ENCODE peak calls at places on chromosomes 5 and 9, in ten cellular contexts. Z, Y, F, H, I, O, G, R, X and U are unnamed samples.

GRCh38 chr5:65796269-65796668 is 74.3 kb downstream of the NLN start:
- DNase-seq in Z (no peak), Y (no peak), F (peak), H (no peak), I (no peak), O (peak), G (no peak), R (no peak), X (peak), U (no peak)

GRCh38 chr5:14447958-14448881 is 133.4 kb upstream of the OTULINL start:
- DNase-seq in Z (no peak), Y (no peak), F (no peak), H (no peak), I (no peak), O (no peak), G (peak), R (no peak), X (no peak), U (no peak)

GRCh38 chr5:173736374-173736773 is 119.9 kb upstream of the BOD1 start:
- DNase-seq in Z (no peak), Y (peak), F (no peak), H (no peak), I (no peak), O (no peak), G (no peak), R (no peak), X (no peak), U (no peak)

GRCh38 chr5:135386096-135386495 is 12.9 kb downstream of the MACROH2A1 start:
- DNase-seq in Z (no peak), Y (no peak), F (peak), H (no peak), I (no peak), O (peak), G (no peak), R (no peak), X (peak), U (no peak)

GRCh38 chr5:111115229-111115628 is 23.1 kb downstream of the WDR36 start:
- DNase-seq in Z (no peak), Y (no peak), F (no peak), H (no peak), I (no peak), O (no peak), G (no peak), R (no peak), X (no peak), U (no peak)

GRCh38 chr9:115015018-115015635 is 84.7 kb upstream of the TNFSF8 start:
- DNase-seq in Z (peak), Y (peak), F (peak), H (peak), I (peak), O (peak), G (peak), R (peak), X (peak), U (no peak)

GRCh38 chr9:20570086-20570485 is 52.2 kb downstream of the MLLT3 start:
- DNase-seq in Z (no peak), Y (no peak), F (peak), H (no peak), I (no peak), O (peak), G (peak), R (no peak), X (no peak), U (no peak)

GRCh38 chr9:127567898-127568617 is 44.0 kb upstream of the STXBP1 start:
- DNase-seq in Z (peak), Y (no peak), F (no peak), H (no peak), I (no peak), O (no peak), G (no peak), R (no peak), X (no peak), U (no peak)

GRCh38 chr9:3549243-3549642 is 23.4 kb upstream of the RFX3 start:
- DNase-seq in Z (no peak), Y (no peak), F (no peak), H (no peak), I (no peak), O (no peak), G (no peak), R (no peak), X (no peak), U (no peak)

GRCh38 chr5:135008556-135008955 is 25.5 kb downstream of the PITX1 start:
- DNase-seq in Z (no peak), Y (no peak), F (no peak), H (no peak), I (no peak), O (no peak), G (no peak), R (no peak), X (no peak), U (no peak)

GRCh38 chr9:35729700-35730485 is 2.1 kb downstream of the TLN1 start:
- DNase-seq in Z (peak), Y (peak), F (peak), H (peak), I (peak), O (peak), G (peak), R (peak), X (peak), U (no peak)

GRCh38 chr9:784202-784601 is 57.3 kb upstream of the DMRT1 start:
- DNase-seq in Z (no peak), Y (no peak), F (peak), H (no peak), I (no peak), O (no peak), G (no peak), R (no peak), X (peak), U (no peak)

GRCh38 chr9:96025995-96026572 is 150.6 kb downstream of the ERCC6L2 start:
- DNase-seq in Z (peak), Y (no peak), F (no peak), H (peak), I (no peak), O (no peak), G (no peak), R (no peak), X (no peak), U (no peak)

GRCh38 chr5:147483961-147484707 is 25.7 kb downstream of the DPYSL3 start:
- DNase-seq in Z (no peak), Y (no peak), F (peak), H (no peak), I (no peak), O (no peak), G (peak), R (no peak), X (peak), U (no peak)

GRCh38 chr9:10586407-10586806 is 26.4 kb downstream of the PTPRD start:
- DNase-seq in Z (no peak), Y (no peak), F (no peak), H (no peak), I (no peak), O (no peak), G (no peak), R (no peak), X (peak), U (no peak)

GRCh38 chr5:34914671-34915138 is 599 bp downstream of the RAD1 start:
- DNase-seq in Z (no peak), Y (no peak), F (peak), H (no peak), I (no peak), O (peak), G (no peak), R (peak), X (no peak), U (no peak)

GRCh38 chr9:99095565-99095964 is 9.3 kb upstream of the TGFBR1 start:
- DNase-seq in Z (no peak), Y (no peak), F (no peak), H (no peak), I (no peak), O (no peak), G (no peak), R (no peak), X (no peak), U (no peak)

GRCh38 chr5:151799407-151799806 is 27.7 kb downstream of the G3BP1 start:
- DNase-seq in Z (no peak), Y (no peak), F (peak), H (no peak), I (no peak), O (peak), G (no peak), R (no peak), X (peak), U (no peak)

GRCh38 chr5:74581988-74582365 is 58.6 kb downstream of the ENC1 start:
- DNase-seq in Z (no peak), Y (no peak), F (no peak), H (no peak), I (no peak), O (peak), G (no peak), R (no peak), X (peak), U (no peak)

GRCh38 chr9:14251146-14252071 is 62.5 kb downstream of the NFIB start:
- DNase-seq in Z (peak), Y (peak), F (peak), H (no peak), I (peak), O (peak), G (peak), R (no peak), X (peak), U (peak)

GRCh38 chr9:76927540-76928240 is 21.8 kb upstream of the PRUNE2 start:
- DNase-seq in Z (no peak), Y (no peak), F (peak), H (no peak), I (no peak), O (peak), G (no peak), R (no peak), X (no peak), U (no peak)

GRCh38 chr5:171595401-171595800 is 176.0 kb downstream of the FGF18 start:
- DNase-seq in Z (no peak), Y (no peak), F (no peak), H (no peak), I (no peak), O (no peak), G (no peak), R (no peak), X (no peak), U (no peak)

GRCh38 chr9:13213337-13213736 is 66.2 kb downstream of the MPDZ start:
- DNase-seq in Z (no peak), Y (peak), F (peak), H (no peak), I (no peak), O (peak), G (peak), R (no peak), X (no peak), U (no peak)

GRCh38 chr5:157033071-157033583 is 25.8 kb downstream of the HAVCR1 start:
- DNase-seq in Z (no peak), Y (no peak), F (no peak), H (no peak), I (no peak), O (no peak), G (no peak), R (no peak), X (no peak), U (no peak)
- H2AFZ ChIP-seq in Z (no peak), Y (no peak), F (no peak), H (no peak), I (no peak), O (no peak), G (no peak), R (peak), X (no peak), U (no peak)

GRCh38 chr5:124743534-124744169 is 2.8 kb downstream of the ZNF608 start:
- DNase-seq in Z (peak), Y (no peak), F (no peak), H (no peak), I (no peak), O (no peak), G (no peak), R (peak), X (peak), U (no peak)
- H2AFZ ChIP-seq in Z (no peak), Y (no peak), F (peak), H (no peak), I (no peak), O (peak), G (no peak), R (peak), X (peak), U (no peak)

GRCh38 chr9:38067892-38068615 is 973 bp downstream of the SHB start:
- DNase-seq in Z (peak), Y (no peak), F (no peak), H (no peak), I (no peak), O (no peak), G (peak), R (no peak), X (no peak), U (no peak)

GRCh38 chr9:38068616-38068865 is 486 bp downstream of the SHB start:
- DNase-seq in Z (no peak), Y (no peak), F (peak), H (no peak), I (no peak), O (peak), G (peak), R (peak), X (peak), U (no peak)

GRCh38 chr9:38066167-38066906 is 2.7 kb downstream of the SHB start:
- DNase-seq in Z (peak), Y (no peak), F (no peak), H (no peak), I (no peak), O (peak), G (no peak), R (no peak), X (peak), U (no peak)

GRCh38 chr9:38067611-38067891 is 1.5 kb downstream of the SHB start:
- DNase-seq in Z (peak), Y (no peak), F (no peak), H (no peak), I (no peak), O (no peak), G (no peak), R (no peak), X (no peak), U (no peak)

DNA sequence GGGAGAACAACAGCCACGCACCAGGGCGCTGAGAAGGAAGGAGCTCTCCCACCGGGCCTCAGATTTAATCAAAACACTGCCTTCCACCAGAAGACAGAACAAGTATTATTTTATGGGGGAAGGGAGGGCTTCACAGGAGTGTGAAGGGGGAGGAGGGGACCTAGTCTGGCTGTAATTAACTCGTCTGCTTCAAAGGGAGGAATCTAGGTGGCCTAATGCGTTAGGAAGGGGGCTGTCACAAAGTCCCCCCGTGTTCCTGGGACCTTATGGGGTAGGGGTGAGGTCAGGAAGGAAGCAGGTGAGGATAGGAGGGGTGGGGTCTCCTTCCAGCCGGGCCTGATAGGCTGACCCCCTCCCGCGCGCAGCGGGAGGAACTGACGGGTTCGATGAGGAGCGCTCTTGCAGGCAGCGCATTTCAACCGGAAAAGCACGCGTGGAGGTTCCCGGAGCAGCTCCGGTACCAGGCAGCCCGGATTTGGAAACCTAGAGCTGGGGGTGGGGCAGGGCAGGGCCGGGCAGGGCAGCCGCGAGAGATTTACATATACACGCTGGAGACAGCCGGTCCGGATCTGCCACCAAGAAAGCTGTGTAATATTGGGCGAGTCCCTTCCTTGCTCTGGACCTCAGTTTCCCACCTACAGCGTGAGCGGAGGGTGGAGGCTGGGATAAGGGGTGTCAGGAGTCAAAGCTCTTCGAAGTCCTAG is 2.0 kb downstream of the SHB start:
- DNase-seq in Z (peak), Y (no peak), F (no peak), H (no peak), I (no peak), O (peak), G (peak), R (no peak), X (peak), U (no peak)
- H2AFZ ChIP-seq in Z (no peak), Y (no peak), F (peak), H (peak), I (no peak), O (no peak), G (no peak), R (no peak), X (peak), U (no peak)

GRCh38 chr5:125200842-125201373 is 454.5 kb upstream of the ZNF608 start:
- DNase-seq in Z (no peak), Y (no peak), F (no peak), H (no peak), I (no peak), O (no peak), G (no peak), R (peak), X (no peak), U (no peak)

GRCh38 chr5:125198270-125198974 is 452.0 kb upstream of the ZNF608 start:
- DNase-seq in Z (peak), Y (no peak), F (peak), H (no peak), I (no peak), O (no peak), G (peak), R (peak), X (peak), U (no peak)

GRCh38 chr5:125202353-125202752 is 455.9 kb upstream of the ZNF608 start:
- DNase-seq in Z (no peak), Y (no peak), F (no peak), H (no peak), I (no peak), O (no peak), G (no peak), R (no peak), X (no peak), U (no peak)

GRCh38 chr5:125199373-125199772 is 452.9 kb upstream of the ZNF608 start:
- DNase-seq in Z (no peak), Y (no peak), F (no peak), H (no peak), I (no peak), O (no peak), G (no peak), R (no peak), X (no peak), U (no peak)

GRCh38 chr5:125199968-125200841 is 453.8 kb upstream of the ZNF608 start:
- DNase-seq in Z (peak), Y (no peak), F (no peak), H (no peak), I (no peak), O (no peak), G (peak), R (peak), X (no peak), U (no peak)
- H2AFZ ChIP-seq in Z (peak), Y (no peak), F (peak), H (peak), I (no peak), O (no peak), G (peak), R (peak), X (peak), U (no peak)

DNA sequence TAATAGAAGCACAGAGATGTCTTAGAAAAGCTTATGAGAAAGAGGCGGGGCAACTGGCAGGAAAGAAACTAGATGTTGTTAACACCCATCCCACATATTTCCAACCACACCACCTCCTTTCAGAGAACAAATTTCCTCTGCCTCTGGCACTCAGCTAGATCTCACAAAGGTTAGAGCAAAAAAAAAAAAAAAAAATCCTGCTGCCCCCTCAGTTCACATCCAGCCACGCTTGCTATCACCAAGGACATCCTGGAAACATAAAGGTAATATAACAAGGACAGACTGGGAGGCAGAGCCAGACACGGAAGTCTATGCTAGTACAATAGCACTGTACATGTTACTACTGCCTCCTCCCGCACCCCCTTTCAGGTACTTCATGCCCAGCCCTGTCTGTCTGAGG is 238.0 kb upstream of the PTGER4 start:
- DNase-seq in Z (no peak), Y (peak), F (no peak), H (no peak), I (no peak), O (no peak), G (no peak), R (no peak), X (no peak), U (peak)
- H2AFZ ChIP-seq in Z (no peak), Y (peak), F (no peak), H (no peak), I (no peak), O (no peak), G (no peak), R (no peak), X (peak), U (no peak)

GRCh38 chr9:131008086-131008485 is 888 bp upstream of the LAMC3 start:
- DNase-seq in Z (no peak), Y (no peak), F (no peak), H (no peak), I (no peak), O (no peak), G (no peak), R (no peak), X (no peak), U (no peak)
- H2AFZ ChIP-seq in Z (no peak), Y (no peak), F (no peak), H (no peak), I (peak), O (no peak), G (no peak), R (no peak), X (no peak), U (no peak)

DNA sequence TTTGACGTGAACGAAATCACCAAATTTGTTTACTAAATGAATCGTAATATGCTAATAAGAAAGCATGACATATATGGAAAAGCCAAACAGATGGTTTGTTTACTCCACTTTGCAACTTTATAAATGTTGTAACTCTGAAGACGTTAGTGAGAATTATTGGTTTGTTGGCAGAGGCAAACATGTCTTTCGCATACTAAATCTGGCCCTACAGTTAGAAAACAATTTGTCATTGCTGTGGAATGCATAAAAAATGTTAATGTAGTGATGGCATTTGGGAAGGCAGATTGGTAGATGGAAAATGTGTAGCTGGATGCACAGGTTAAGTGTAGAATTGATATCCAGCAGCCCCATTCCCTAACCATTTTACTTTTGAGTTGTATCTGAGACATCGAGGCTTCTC is 444.9 kb downstream of the BNC2 start:
- DNase-seq in Z (no peak), Y (no peak), F (peak), H (no peak), I (no peak), O (peak), G (peak), R (no peak), X (no peak), U (no peak)
- H2AFZ ChIP-seq in Z (no peak), Y (no peak), F (no peak), H (no peak), I (no peak), O (peak), G (no peak), R (no peak), X (peak), U (no peak)

GRCh38 chr9:75039804-75040203 is 11.7 kb upstream of the CARNMT1 start:
- DNase-seq in Z (no peak), Y (no peak), F (no peak), H (no peak), I (no peak), O (no peak), G (no peak), R (no peak), X (no peak), U (no peak)
- H2AFZ ChIP-seq in Z (no peak), Y (no peak), F (peak), H (no peak), I (no peak), O (no peak), G (peak), R (no peak), X (no peak), U (no peak)